ENCODE peak calls at places on chromosomes 4 and X, in six cellular contexts. W is ureter; F is MCF 10A; U is activated CD4-positive, alpha-beta T cell treated with anti-CD3 and anti-CD28 coated beads for 1 hour; R is suprapubic skin; H is HAP-1. B is an unnamed sample.
A peak's percentile ranks its signal among the peaks of the same experiment; 100 is the strongest.

GRCh38 chrX:37876716-37877115 is 29.3 kb upstream of the DYNLT3 start:
- DNase-seq in W (no peak), F (no peak), U (no peak), R (no peak), H (no peak), B (no peak)

GRCh38 chr4:99151452-99151851 is 7.4 kb upstream of the ADH4 start:
- DNase-seq in W (no peak), F (no peak), U (no peak), R (no peak), H (no peak), B (no peak)

GRCh38 chrX:43970528-43970927 is 2.7 kb downstream of the NDP start:
- DNase-seq in W (no peak), F (peak; percentile 17), U (no peak), R (no peak), H (no peak), B (peak; percentile 76)

GRCh38 chr4:85733798-85734197 is 258.8 kb downstream of the ARHGAP24 start:
- DNase-seq in W (no peak), F (no peak), U (no peak), R (no peak), H (no peak), B (no peak)

GRCh38 chrX:120145295-120145925 is 13.0 kb upstream of the RHOXF2 start:
- DNase-seq in W (no peak), F (no peak), U (no peak), R (no peak), H (no peak), B (no peak)

GRCh38 chrX:101383679-101384078 is 2.3 kb downstream of the BTK start:
- DNase-seq in W (no peak), F (no peak), U (no peak), R (no peak), H (no peak), B (no peak)

GRCh38 chr4:180953572-180953971 is 1289.6 kb upstream of the TENM3 start:
- DNase-seq in W (no peak), F (peak; percentile 15), U (no peak), R (no peak), H (no peak), B (peak; percentile 13)

GRCh38 chrX:119775517-119776238 is 15.8 kb downstream of the RPL39 start:
- DNase-seq in W (no peak), F (no peak), U (no peak), R (no peak), H (no peak), B (no peak)

GRCh38 chr4:188092824-188093223 is 16.6 kb downstream of the TRIML2 start:
- DNase-seq in W (no peak), F (no peak), U (no peak), R (no peak), H (no peak), B (no peak)

GRCh38 chrX:150050387-150050786 is 112.1 kb upstream of the EOLA2 start:
- DNase-seq in W (no peak), F (no peak), U (no peak), R (no peak), H (no peak), B (no peak)

GRCh38 chrX:135476378-135476777 is 44.1 kb upstream of the INTS6L start:
- DNase-seq in W (no peak), F (no peak), U (no peak), R (no peak), H (no peak), B (no peak)

GRCh38 chr4:24519649-24520048 is 64.7 kb downstream of the DHX15 start:
- DNase-seq in W (no peak), F (no peak), U (no peak), R (no peak), H (no peak), B (peak; percentile 73)

GRCh38 chrX:107775734-107776511 is at the start of gene TSC22D3:
- DNase-seq in W (peak; percentile 83), F (peak; percentile 87), U (peak; percentile 16), R (peak; percentile 86), H (peak; percentile 79), B (peak; percentile 83)

GRCh38 chr4:3766207-3766790 is at the start of gene ADRA2C:
- DNase-seq in W (peak; percentile 55), F (no peak), U (no peak), R (no peak), H (no peak), B (peak; percentile 20)

GRCh38 chr4:184853385-184853784 is 27.6 kb upstream of the ACSL1 start:
- DNase-seq in W (no peak), F (no peak), U (no peak), R (no peak), H (no peak), B (no peak)

GRCh38 chr4:168527560-168527959 is 30.7 kb downstream of the PALLD start:
- DNase-seq in W (no peak), F (no peak), U (no peak), R (no peak), H (no peak), B (no peak)

GRCh38 chrX:2965965-2966364 is 36.8 kb upstream of the ARSD start:
- DNase-seq in W (no peak), F (no peak), U (no peak), R (no peak), H (no peak), B (peak; percentile 87)

GRCh38 chrX:72620550-72621145 is 48.0 kb upstream of the HDAC8 start:
- DNase-seq in W (peak; percentile 70), F (peak; percentile 86), U (no peak), R (no peak), H (no peak), B (peak; percentile 82)

GRCh38 chr4:89737888-89738287 is 99.1 kb downstream of the SNCA start:
- DNase-seq in W (no peak), F (peak; percentile 73), U (no peak), R (no peak), H (no peak), B (peak; percentile 17)

GRCh38 chr4:143230683-143231082 is 46.0 kb downstream of the USP38 start:
- DNase-seq in W (no peak), F (no peak), U (no peak), R (no peak), H (no peak), B (no peak)

GRCh38 chrX:151633157-151633556 is 62.1 kb upstream of the PRRG3 start:
- DNase-seq in W (no peak), F (peak; percentile 5), U (no peak), R (no peak), H (no peak), B (no peak)

GRCh38 chr4:7708238-7708637 is 231.4 kb downstream of the AFAP1 start:
- DNase-seq in W (no peak), F (no peak), U (no peak), R (no peak), H (no peak), B (no peak)

B was measured in kidney tubule cell.